ENCODE peak calls at places on chromosomes 16 and 17, in six cellular contexts. I, F, V, N, X and S are unnamed samples.

GRCh38 chr16:74186589-74186988 is 110.0 kb upstream of the PSMD7 start:
- DNase-seq in I (no peak), F (no peak), V (no peak), N (peak), X (no peak), S (peak)

GRCh38 chr17:3723188-3723555 is 531 bp upstream of the HASPIN start:
- DNase-seq in I (no peak), F (peak), V (no peak), N (no peak), X (no peak), S (no peak)

GRCh38 chr16:11614587-11615175 is 28.0 kb upstream of the LITAF start:
- DNase-seq in I (no peak), F (no peak), V (no peak), N (no peak), X (no peak), S (no peak)

GRCh38 chr16:64771273-64771672 is 350.6 kb downstream of the CDH11 start:
- DNase-seq in I (no peak), F (no peak), V (no peak), N (no peak), X (no peak), S (no peak)

GRCh38 chr16:22192261-22193133 is 13.6 kb upstream of the EEF2K start:
- DNase-seq in I (peak), F (peak), V (peak), N (peak), X (peak), S (peak)

GRCh38 chr16:78324649-78325274 is 225.3 kb downstream of the WWOX start:
- DNase-seq in I (no peak), F (no peak), V (no peak), N (peak), X (no peak), S (no peak)

GRCh38 chr17:64178011-64178825 is 48.3 kb upstream of the ERN1 start:
- DNase-seq in I (no peak), F (no peak), V (no peak), N (no peak), X (no peak), S (peak)

GRCh38 chr16:72793716-72794115 is 254.2 kb downstream of the ZFHX3 start:
- DNase-seq in I (no peak), F (no peak), V (no peak), N (no peak), X (no peak), S (no peak)

GRCh38 chr17:8887834-8888703 is 20.6 kb upstream of the PIK3R6 start:
- DNase-seq in I (peak), F (no peak), V (no peak), N (peak), X (peak), S (peak)

DNA sequence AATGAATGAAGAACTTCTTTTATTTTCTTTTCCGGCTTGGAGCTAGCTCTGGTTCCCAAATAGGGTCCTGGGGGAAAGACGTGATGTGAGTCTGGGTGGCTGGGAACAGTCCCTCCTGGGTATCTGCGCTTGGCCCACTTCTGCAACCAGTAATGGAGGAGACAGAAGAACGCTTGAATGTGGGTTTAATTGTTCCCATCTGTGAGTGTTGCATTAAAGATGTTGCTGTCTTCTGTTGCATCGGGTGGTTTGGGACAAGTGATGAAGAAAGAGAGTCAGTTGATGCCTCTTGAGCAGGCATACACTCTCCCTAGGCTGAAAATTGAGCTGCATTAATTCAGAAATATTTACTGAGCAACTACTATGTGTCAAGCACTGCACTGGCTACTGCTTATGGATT is 511.1 kb downstream of the CDH13 start:
- DNase-seq in I (no peak), F (no peak), V (no peak), N (no peak), X (no peak), S (no peak)
- H3K4me3 ChIP-seq in I (no peak), F (peak), V (peak), N (no peak), X (no peak), S (peak)

GRCh38 chr16:3021449-3022207 is 1.5 kb downstream of the TNFRSF12A start:
- DNase-seq in I (peak), F (peak), V (peak), N (peak), X (peak), S (peak)
- TF ChIP-seq CTCF in I (peak), F (peak), V (peak), N (peak), X (no peak), S (peak)

GRCh38 chr17:39225974-39226683 is 384 bp upstream of the STAC2 start:
- DNase-seq in I (peak), F (peak), V (peak), N (peak), X (peak), S (peak)

GRCh38 chr17:39225308-39225973 is at the start of gene STAC2:
- DNase-seq in I (no peak), F (no peak), V (no peak), N (no peak), X (no peak), S (no peak)

GRCh38 chr17:39223907-39224777 is 1.6 kb downstream of the STAC2 start:
- DNase-seq in I (no peak), F (no peak), V (no peak), N (no peak), X (no peak), S (no peak)

GRCh38 chr17:39222866-39223834 is 2.6 kb downstream of the STAC2 start:
- DNase-seq in I (no peak), F (no peak), V (no peak), N (no peak), X (no peak), S (no peak)

GRCh38 chr17:39224778-39225307 is 902 bp downstream of the STAC2 start:
- DNase-seq in I (no peak), F (no peak), V (no peak), N (no peak), X (no peak), S (no peak)
- H3K4me3 ChIP-seq in I (no peak), F (no peak), V (peak), N (no peak), X (peak), S (no peak)

GRCh38 chr17:51860934-51861561 is 297.5 kb downstream of the CA10 start:
- DNase-seq in I (peak), F (peak), V (peak), N (peak), X (no peak), S (no peak)
- TF ChIP-seq CTCF in I (peak), F (peak), V (peak), N (peak), X (no peak), S (peak)

GRCh38 chr17:67056746-67057490 is 12.6 kb downstream of the CACNG1 start:
- DNase-seq in I (no peak), F (peak), V (no peak), N (no peak), X (no peak), S (no peak)
- H3K4me3 ChIP-seq in I (no peak), F (no peak), V (no peak), N (no peak), X (no peak), S (no peak)

GRCh38 chr17:79956853-79957252 is 78.8 kb downstream of the TBC1D16 start:
- DNase-seq in I (no peak), F (no peak), V (no peak), N (no peak), X (no peak), S (no peak)

GRCh38 chr17:79960788-79961522 is 74.7 kb downstream of the TBC1D16 start:
- DNase-seq in I (peak), F (no peak), V (no peak), N (no peak), X (no peak), S (no peak)

GRCh38 chr17:79955167-79955549 is 80.5 kb downstream of the TBC1D16 start:
- DNase-seq in I (no peak), F (no peak), V (no peak), N (no peak), X (no peak), S (no peak)

GRCh38 chr17:79955961-79956735 is 79.5 kb downstream of the TBC1D16 start:
- DNase-seq in I (no peak), F (no peak), V (no peak), N (no peak), X (no peak), S (no peak)

DNA sequence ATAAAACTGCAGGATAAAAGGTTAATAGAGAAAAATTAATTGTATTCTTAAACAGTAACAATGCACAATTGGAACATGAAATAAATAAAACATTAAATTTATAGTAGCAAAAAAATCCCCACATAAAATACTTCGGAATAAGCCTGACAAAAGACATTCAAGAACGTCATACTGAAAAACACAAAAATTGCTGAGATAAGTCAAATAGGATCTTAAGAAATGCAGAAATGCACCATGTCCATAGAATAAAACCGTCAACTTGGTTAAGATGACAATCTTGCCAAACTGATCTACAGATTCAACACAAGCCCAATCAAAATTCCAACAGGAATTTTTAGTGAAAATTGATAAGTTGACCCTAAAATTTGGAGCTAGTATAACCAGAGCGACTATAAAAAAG is 76.6 kb downstream of the TBC1D16 start:
- DNase-seq in I (no peak), F (no peak), V (no peak), N (no peak), X (no peak), S (no peak)
- TF ChIP-seq CTCF in I (no peak), F (no peak), V (no peak), N (no peak), X (no peak), S (no peak)

DNA sequence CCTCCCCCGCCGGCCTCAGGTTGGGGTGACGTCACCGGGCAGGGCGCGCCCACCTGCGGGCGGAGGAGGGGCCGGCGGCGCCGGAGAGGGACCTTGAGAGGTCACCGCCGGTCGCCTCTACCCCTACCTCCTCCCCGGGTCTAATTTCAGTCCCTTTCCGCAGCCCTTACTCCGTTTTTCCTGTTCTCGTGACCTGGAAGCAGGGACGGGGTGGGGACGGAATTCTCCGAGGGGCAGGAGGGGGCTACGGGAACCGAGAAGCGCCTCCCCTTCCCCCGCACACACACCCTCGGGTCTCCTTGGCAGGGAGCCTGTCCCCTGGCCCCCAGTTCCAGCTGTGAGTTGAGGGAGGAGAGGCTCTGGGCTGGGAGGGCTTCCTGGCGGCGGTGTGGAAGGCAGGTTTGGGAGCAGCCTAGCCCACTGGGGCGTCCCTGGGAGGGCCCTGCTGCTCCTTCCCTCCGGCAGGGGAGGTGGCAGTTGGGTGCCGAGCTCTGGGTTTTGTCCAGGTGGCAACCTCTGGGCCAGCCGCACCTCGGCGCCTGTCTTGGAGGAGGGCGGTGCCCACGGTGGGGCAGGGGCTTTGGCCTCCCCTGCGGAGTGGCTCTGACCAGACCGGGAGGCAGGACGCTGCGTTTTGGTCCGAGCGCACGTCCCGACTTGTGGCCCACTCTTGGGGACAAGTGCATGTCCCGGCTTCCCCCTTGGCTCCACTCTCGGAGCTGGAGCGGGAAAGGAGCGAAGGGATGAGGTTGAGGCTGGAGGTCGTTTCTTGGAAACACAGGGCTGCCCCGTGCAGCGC is 765 bp downstream of the SYNGR3 start:
- DNase-seq in I (no peak), F (peak), V (peak), N (no peak), X (peak), S (no peak)
- H3K4me3 ChIP-seq in I (no peak), F (peak), V (peak), N (no peak), X (no peak), S (peak)

GRCh38 chr16:86068722-86069121 is 169.8 kb downstream of the IRF8 start:
- DNase-seq in I (no peak), F (no peak), V (no peak), N (no peak), X (no peak), S (no peak)

GRCh38 chr16:86070971-86071370 is 172.0 kb downstream of the IRF8 start:
- DNase-seq in I (no peak), F (no peak), V (no peak), N (no peak), X (no peak), S (no peak)

GRCh38 chr16:86070511-86070910 is 171.5 kb downstream of the IRF8 start:
- DNase-seq in I (no peak), F (no peak), V (no peak), N (no peak), X (no peak), S (no peak)

GRCh38 chr16:86067936-86068335 is 169.0 kb downstream of the IRF8 start:
- DNase-seq in I (no peak), F (no peak), V (no peak), N (no peak), X (no peak), S (no peak)

GRCh38 chr16:86069736-86070298 is 170.9 kb downstream of the IRF8 start:
- DNase-seq in I (no peak), F (no peak), V (no peak), N (no peak), X (no peak), S (no peak)
- TF ChIP-seq CTCF in I (no peak), F (no peak), V (no peak), N (no peak), X (no peak), S (no peak)

DNA sequence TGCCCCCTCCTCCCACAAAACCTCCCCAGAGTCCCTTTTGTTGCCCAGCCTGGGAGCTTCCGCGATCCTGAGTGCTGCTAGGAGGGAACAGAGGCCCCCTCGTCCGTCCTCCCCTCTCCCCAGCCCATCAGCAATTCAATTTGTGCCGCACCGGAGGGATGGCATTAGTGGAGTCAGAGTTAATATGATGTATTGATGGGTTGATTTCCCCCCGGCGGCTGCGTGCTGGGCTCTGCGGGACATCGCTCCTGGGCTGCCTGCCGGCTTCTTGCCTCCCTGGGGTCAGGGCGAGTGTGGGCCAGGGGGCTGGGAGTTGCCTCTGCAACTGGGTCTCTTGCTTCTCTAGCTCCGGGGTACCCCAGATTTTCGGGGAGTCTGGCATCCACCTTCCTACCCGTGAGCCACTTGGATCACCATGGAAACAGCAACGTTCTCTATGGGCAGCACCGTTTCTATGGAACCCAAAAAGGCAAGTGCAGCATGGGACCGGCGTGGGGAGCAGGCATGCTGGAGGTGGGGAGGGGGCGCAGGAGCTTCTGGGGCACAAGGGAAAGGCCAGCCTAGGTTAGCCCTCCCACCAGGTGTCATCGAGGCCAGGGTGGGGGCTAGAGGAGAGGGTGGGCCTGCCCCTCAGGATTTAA is 42.9 kb downstream of the BAHCC1 start:
- DNase-seq in I (no peak), F (no peak), V (no peak), N (no peak), X (no peak), S (no peak)
- H3K4me3 ChIP-seq in I (no peak), F (no peak), V (no peak), N (no peak), X (no peak), S (no peak)